ENCODE peak calls at places on chromosomes 12 and 14, in seven cellular contexts. One of them, this sample, is unnamed.

GRCh38 chr12:127548123-127548553 is 718.8 kb upstream of the TMEM132C start:
- DNase-seq in progenitor cell of endocrine pancreas: no peak
- DNase-seq in GM23338: peak; percentile 5
- DNase-seq in CD8-positive, alpha-beta T cell: no peak
- DNase-seq in upper lobe of right lung: no peak
- DNase-seq in body of pancreas: no peak
- DNase-seq in A673: no peak
- DNase-seq in this sample: no peak

GRCh38 chr14:59679872-59680271 is 103.3 kb upstream of the CCDC175 start:
- DNase-seq in A673: peak; percentile 20
- DNase-seq in CD8-positive, alpha-beta T cell: no peak
- DNase-seq in body of pancreas: peak; percentile 13
- DNase-seq in GM23338: peak; percentile 26
- DNase-seq in progenitor cell of endocrine pancreas: no peak
- DNase-seq in upper lobe of right lung: no peak
- DNase-seq in this sample: no peak

GRCh38 chr12:6330999-6331714 is 10.7 kb downstream of the TNFRSF1A start:
- DNase-seq in A673: no peak
- DNase-seq in upper lobe of right lung: no peak
- DNase-seq in GM23338: no peak
- DNase-seq in progenitor cell of endocrine pancreas: no peak
- DNase-seq in CD8-positive, alpha-beta T cell: no peak
- DNase-seq in body of pancreas: no peak
- DNase-seq in this sample: no peak

GRCh38 chr12:5433081-5433839 is 1.4 kb downstream of the NTF3 start:
- DNase-seq in upper lobe of right lung: no peak
- DNase-seq in CD8-positive, alpha-beta T cell: no peak
- DNase-seq in body of pancreas: no peak
- DNase-seq in progenitor cell of endocrine pancreas: peak; percentile 44
- DNase-seq in A673: no peak
- DNase-seq in GM23338: peak; percentile 62
- DNase-seq in this sample: no peak

GRCh38 chr12:69903548-69903947 is 78.5 kb downstream of the MYRFL start:
- DNase-seq in CD8-positive, alpha-beta T cell: no peak
- DNase-seq in body of pancreas: no peak
- DNase-seq in A673: no peak
- DNase-seq in GM23338: no peak
- DNase-seq in upper lobe of right lung: no peak
- DNase-seq in progenitor cell of endocrine pancreas: no peak
- DNase-seq in this sample: no peak

GRCh38 chr12:9651265-9651729 is 18.2 kb upstream of the CLEC2D start:
- DNase-seq in CD8-positive, alpha-beta T cell: peak; percentile 68
- DNase-seq in A673: no peak
- DNase-seq in progenitor cell of endocrine pancreas: no peak
- DNase-seq in GM23338: no peak
- DNase-seq in body of pancreas: no peak
- DNase-seq in upper lobe of right lung: no peak
- DNase-seq in this sample: no peak

GRCh38 chr12:110253176-110253575 is 27.9 kb upstream of the ATP2A2 start:
- DNase-seq in CD8-positive, alpha-beta T cell: no peak
- DNase-seq in upper lobe of right lung: peak; percentile 63
- DNase-seq in GM23338: no peak
- DNase-seq in progenitor cell of endocrine pancreas: no peak
- DNase-seq in body of pancreas: peak; percentile 71
- DNase-seq in A673: no peak
- DNase-seq in this sample: no peak

GRCh38 chr14:62015248-62015647 is 253.0 kb downstream of the SNAPC1 start:
- DNase-seq in body of pancreas: no peak
- DNase-seq in progenitor cell of endocrine pancreas: no peak
- DNase-seq in upper lobe of right lung: no peak
- DNase-seq in GM23338: no peak
- DNase-seq in CD8-positive, alpha-beta T cell: no peak
- DNase-seq in A673: no peak
- DNase-seq in this sample: no peak

GRCh38 chr14:22651586-22651985 is 7.4 kb upstream of the OR6J1 start:
- DNase-seq in progenitor cell of endocrine pancreas: no peak
- DNase-seq in body of pancreas: no peak
- DNase-seq in GM23338: no peak
- DNase-seq in A673: no peak
- DNase-seq in CD8-positive, alpha-beta T cell: no peak
- DNase-seq in upper lobe of right lung: no peak
- DNase-seq in this sample: no peak

GRCh38 chr14:21257395-21258193 is 11.6 kb downstream of the HNRNPC start:
- DNase-seq in A673: no peak
- DNase-seq in GM23338: no peak
- DNase-seq in upper lobe of right lung: peak; percentile 22
- DNase-seq in body of pancreas: no peak
- DNase-seq in CD8-positive, alpha-beta T cell: no peak
- DNase-seq in progenitor cell of endocrine pancreas: no peak
- DNase-seq in this sample: no peak

GRCh38 chr12:104792570-104792969 is 165.5 kb downstream of the SLC41A2 start:
- DNase-seq in body of pancreas: no peak
- DNase-seq in upper lobe of right lung: no peak
- DNase-seq in GM23338: no peak
- DNase-seq in A673: no peak
- DNase-seq in progenitor cell of endocrine pancreas: no peak
- DNase-seq in CD8-positive, alpha-beta T cell: no peak
- DNase-seq in this sample: no peak

GRCh38 chr14:63473194-63473788 is 69.9 kb downstream of the PPP2R5E start:
- DNase-seq in body of pancreas: no peak
- DNase-seq in CD8-positive, alpha-beta T cell: no peak
- DNase-seq in upper lobe of right lung: no peak
- DNase-seq in A673: peak; percentile 41
- DNase-seq in GM23338: no peak
- DNase-seq in progenitor cell of endocrine pancreas: no peak
- DNase-seq in this sample: no peak

GRCh38 chr12:19971396-19971802 is 396.9 kb upstream of the PDE3A start:
- DNase-seq in A673: no peak
- DNase-seq in progenitor cell of endocrine pancreas: peak; percentile 80
- DNase-seq in GM23338: peak; percentile 86
- DNase-seq in upper lobe of right lung: no peak
- DNase-seq in body of pancreas: peak; percentile 78
- DNase-seq in CD8-positive, alpha-beta T cell: no peak
- DNase-seq in this sample: no peak

GRCh38 chr12:52818376-52818775 is 4.5 kb upstream of the KRT4 start:
- DNase-seq in CD8-positive, alpha-beta T cell: no peak
- DNase-seq in progenitor cell of endocrine pancreas: no peak
- DNase-seq in GM23338: no peak
- DNase-seq in upper lobe of right lung: no peak
- DNase-seq in A673: no peak
- DNase-seq in body of pancreas: no peak
- DNase-seq in this sample: no peak

GRCh38 chr12:55738113-55739024 is 4.6 kb upstream of the GDF11 start:
- DNase-seq in CD8-positive, alpha-beta T cell: peak; percentile 84
- DNase-seq in GM23338: peak; percentile 98
- DNase-seq in body of pancreas: peak; percentile 82
- DNase-seq in A673: peak; percentile 97
- DNase-seq in progenitor cell of endocrine pancreas: peak; percentile 58
- DNase-seq in upper lobe of right lung: peak; percentile 87
- DNase-seq in this sample: peak; percentile 65

GRCh38 chr12:101880769-101881168 is 3.4 kb downstream of the DRAM1 start:
- DNase-seq in progenitor cell of endocrine pancreas: no peak
- DNase-seq in body of pancreas: no peak
- DNase-seq in upper lobe of right lung: no peak
- DNase-seq in GM23338: no peak
- DNase-seq in A673: no peak
- DNase-seq in CD8-positive, alpha-beta T cell: no peak
- DNase-seq in this sample: no peak

GRCh38 chr14:31068235-31068634 is 42.1 kb upstream of the STRN3 start:
- DNase-seq in upper lobe of right lung: no peak
- DNase-seq in GM23338: no peak
- DNase-seq in CD8-positive, alpha-beta T cell: no peak
- DNase-seq in body of pancreas: no peak
- DNase-seq in A673: no peak
- DNase-seq in progenitor cell of endocrine pancreas: no peak
- DNase-seq in this sample: no peak

DNA sequence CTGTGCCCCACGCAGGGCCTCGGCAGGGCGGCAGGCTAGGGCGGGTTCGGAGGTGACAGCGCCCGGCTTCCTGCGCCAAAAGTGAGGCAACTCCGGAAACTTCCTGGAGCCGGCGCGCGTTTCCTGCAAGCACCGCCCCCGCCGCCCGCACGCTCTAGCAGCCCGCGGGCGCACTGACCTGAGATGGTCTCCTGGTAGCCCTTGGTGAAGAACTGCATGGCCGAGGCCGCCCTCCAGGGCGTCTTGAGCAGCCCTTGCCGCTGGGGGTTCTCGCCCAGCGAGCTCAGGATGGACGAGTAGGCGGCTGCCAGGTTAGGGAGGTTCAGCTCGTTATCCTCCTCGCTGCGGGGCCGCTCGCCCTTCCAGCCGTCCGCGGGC is 494 bp downstream of the GCH1 start:
- DNase-seq in GM23338: peak; percentile 92
- DNase-seq in upper lobe of right lung: peak; percentile 91
- DNase-seq in body of pancreas: peak; percentile 86
- DNase-seq in progenitor cell of endocrine pancreas: peak; percentile 68
- DNase-seq in CD8-positive, alpha-beta T cell: peak; percentile 88
- DNase-seq in A673: peak; percentile 73
- DNase-seq in this sample: peak; percentile 69
- TF ChIP-seq CTCF in GM23338: no peak
- TF ChIP-seq CTCF in upper lobe of right lung: no peak
- TF ChIP-seq CTCF in body of pancreas: no peak
- TF ChIP-seq CTCF in progenitor cell of endocrine pancreas: peak; percentile 17
- TF ChIP-seq CTCF in CD8-positive, alpha-beta T cell: no peak
- TF ChIP-seq CTCF in A673: no peak
- TF ChIP-seq CTCF in this sample: no peak

GRCh38 chr12:113128802-113129663 is 6.5 kb downstream of the RASAL1 start:
- DNase-seq in progenitor cell of endocrine pancreas: no peak
- DNase-seq in CD8-positive, alpha-beta T cell: no peak
- DNase-seq in body of pancreas: no peak
- DNase-seq in A673: no peak
- DNase-seq in upper lobe of right lung: no peak
- DNase-seq in GM23338: no peak
- DNase-seq in this sample: no peak

GRCh38 chr12:113131556-113131955 is 4.0 kb downstream of the RASAL1 start:
- DNase-seq in upper lobe of right lung: no peak
- DNase-seq in body of pancreas: no peak
- DNase-seq in progenitor cell of endocrine pancreas: no peak
- DNase-seq in CD8-positive, alpha-beta T cell: no peak
- DNase-seq in GM23338: no peak
- DNase-seq in A673: no peak
- DNase-seq in this sample: no peak

GRCh38 chr12:113133036-113133435 is 2.5 kb downstream of the RASAL1 start:
- DNase-seq in GM23338: no peak
- DNase-seq in body of pancreas: no peak
- DNase-seq in upper lobe of right lung: no peak
- DNase-seq in progenitor cell of endocrine pancreas: no peak
- DNase-seq in A673: no peak
- DNase-seq in CD8-positive, alpha-beta T cell: no peak
- DNase-seq in this sample: no peak

GRCh38 chr12:113129664-113130456 is 5.7 kb downstream of the RASAL1 start:
- DNase-seq in progenitor cell of endocrine pancreas: no peak
- DNase-seq in body of pancreas: no peak
- DNase-seq in GM23338: no peak
- DNase-seq in A673: no peak
- DNase-seq in upper lobe of right lung: no peak
- DNase-seq in CD8-positive, alpha-beta T cell: no peak
- DNase-seq in this sample: peak; percentile 29

DNA sequence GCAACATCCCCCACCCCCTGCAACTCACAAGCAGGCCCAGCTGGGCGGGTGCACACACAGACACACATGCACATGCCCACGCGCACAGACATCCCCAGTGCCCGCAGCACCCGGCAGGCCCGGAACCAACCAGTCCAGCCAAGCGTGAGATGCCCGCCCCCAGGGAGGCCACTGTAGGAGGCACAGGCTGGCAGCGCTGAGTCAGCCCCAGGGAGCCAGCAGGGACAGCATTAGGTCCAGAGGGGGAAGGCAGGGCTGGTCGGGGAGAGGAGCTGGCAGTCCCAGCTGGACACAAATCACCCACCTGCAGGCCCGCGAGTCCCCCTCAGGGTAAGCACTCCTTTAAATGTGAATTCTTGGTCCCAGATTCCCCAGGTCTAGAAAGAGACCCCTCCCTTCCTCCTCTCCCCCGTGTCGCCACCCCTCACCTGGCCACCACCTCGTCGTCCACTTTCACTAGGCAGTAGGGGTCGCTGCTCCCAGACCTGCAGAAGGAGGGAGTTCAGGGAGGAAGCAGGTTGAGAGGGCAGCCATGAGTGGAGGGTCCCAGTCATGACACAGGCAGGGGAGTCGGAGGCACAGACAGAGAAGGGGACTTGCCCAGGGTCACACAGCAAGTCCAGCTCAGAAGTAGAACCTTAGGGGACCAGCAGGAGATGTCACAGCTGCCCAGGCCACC is 5.0 kb downstream of the RASAL1 start:
- DNase-seq in progenitor cell of endocrine pancreas: no peak
- DNase-seq in A673: no peak
- DNase-seq in body of pancreas: peak; percentile 26
- DNase-seq in CD8-positive, alpha-beta T cell: no peak
- DNase-seq in GM23338: peak; percentile 85
- DNase-seq in upper lobe of right lung: no peak
- DNase-seq in this sample: peak; percentile 57
- TF ChIP-seq CTCF in progenitor cell of endocrine pancreas: peak; percentile 46
- TF ChIP-seq CTCF in A673: no peak
- TF ChIP-seq CTCF in body of pancreas: no peak
- TF ChIP-seq CTCF in CD8-positive, alpha-beta T cell: no peak
- TF ChIP-seq CTCF in GM23338: peak; percentile 65
- TF ChIP-seq CTCF in upper lobe of right lung: no peak
- TF ChIP-seq CTCF in this sample: no peak

DNA sequence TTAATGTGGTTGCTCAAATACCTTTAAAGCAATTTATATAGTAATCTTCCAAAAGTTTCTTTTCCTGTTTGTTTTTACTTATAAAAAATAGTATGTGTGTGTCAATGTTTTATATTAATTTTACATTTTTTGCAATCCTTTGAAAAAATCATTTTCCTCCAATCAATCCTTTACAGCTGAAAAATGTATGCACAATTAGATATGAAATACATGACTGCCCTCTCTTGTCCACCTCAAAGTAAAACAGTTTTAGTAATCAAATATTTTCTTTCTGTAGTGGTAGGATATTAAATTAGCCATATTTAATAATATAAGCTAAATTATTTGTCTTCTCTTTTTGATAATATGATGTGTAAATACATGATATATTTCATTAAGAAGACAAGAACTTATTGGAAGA is 269.9 kb downstream of the ADAMTS20 start:
- DNase-seq in A673: peak; percentile 9
- DNase-seq in GM23338: no peak
- DNase-seq in CD8-positive, alpha-beta T cell: no peak
- DNase-seq in upper lobe of right lung: no peak
- DNase-seq in body of pancreas: no peak
- DNase-seq in progenitor cell of endocrine pancreas: no peak
- DNase-seq in this sample: no peak
- TF ChIP-seq CTCF in A673: peak; percentile 51
- TF ChIP-seq CTCF in GM23338: peak; percentile 50
- TF ChIP-seq CTCF in CD8-positive, alpha-beta T cell: no peak
- TF ChIP-seq CTCF in upper lobe of right lung: peak; percentile 44
- TF ChIP-seq CTCF in body of pancreas: peak; percentile 48
- TF ChIP-seq CTCF in progenitor cell of endocrine pancreas: peak; percentile 67
- TF ChIP-seq CTCF in this sample: no peak

GRCh38 chr12:82896286-82896685 is 209.6 kb downstream of the TMTC2 start:
- DNase-seq in A673: no peak
- DNase-seq in progenitor cell of endocrine pancreas: no peak
- DNase-seq in GM23338: no peak
- DNase-seq in CD8-positive, alpha-beta T cell: no peak
- DNase-seq in body of pancreas: no peak
- DNase-seq in upper lobe of right lung: no peak
- DNase-seq in this sample: no peak

DNA sequence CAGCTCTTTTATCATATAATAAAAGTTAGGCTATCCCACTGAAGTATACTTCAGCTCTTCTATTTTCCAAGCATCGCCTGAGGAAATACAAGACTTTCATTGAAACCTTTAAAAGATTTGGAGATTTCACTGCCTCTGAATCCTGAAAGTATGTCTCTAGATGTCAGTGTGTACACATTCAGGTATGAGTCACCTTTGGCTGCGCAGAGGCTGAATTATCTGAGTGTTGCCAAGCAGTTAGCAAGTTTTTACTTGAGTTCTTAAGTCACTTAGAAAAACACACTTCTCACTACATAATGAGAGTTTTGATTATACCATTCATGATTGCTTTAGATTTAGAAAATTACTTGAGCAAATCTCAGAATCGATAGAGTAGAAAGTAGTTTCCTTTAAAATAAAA is 210.3 kb downstream of the TMTC2 start:
- DNase-seq in progenitor cell of endocrine pancreas: no peak
- DNase-seq in upper lobe of right lung: no peak
- DNase-seq in A673: no peak
- DNase-seq in body of pancreas: peak; percentile 70
- DNase-seq in GM23338: no peak
- DNase-seq in CD8-positive, alpha-beta T cell: no peak
- DNase-seq in this sample: no peak
- TF ChIP-seq CTCF in progenitor cell of endocrine pancreas: no peak
- TF ChIP-seq CTCF in upper lobe of right lung: no peak
- TF ChIP-seq CTCF in A673: no peak
- TF ChIP-seq CTCF in body of pancreas: no peak
- TF ChIP-seq CTCF in GM23338: no peak
- TF ChIP-seq CTCF in CD8-positive, alpha-beta T cell: no peak
- TF ChIP-seq CTCF in this sample: no peak